ENCODE peak calls at places on chromosomes 4 and X, in eight cellular contexts. One of them, this sample, is unnamed.
A peak's percentile ranks its signal among the peaks of the same experiment; 100 is the strongest.

GRCh38 chrX:46819136-46819535 is 17.7 kb upstream of the RP2 start:
- DNase-seq in cardiac fibroblast: no peak
- DNase-seq in choroid plexus epithelial cell: peak; percentile 55
- DNase-seq in lower leg skin: no peak
- DNase-seq in foreskin fibroblast: peak; percentile 15
- DNase-seq in fibroblast of mammary gland: no peak
- DNase-seq in mucosa of descending colon: no peak
- DNase-seq in A549: no peak
- DNase-seq in this sample: no peak

GRCh38 chrX:44012484-44013096 is 39.4 kb upstream of the NDP start:
- DNase-seq in cardiac fibroblast: peak; percentile 55
- DNase-seq in mucosa of descending colon: peak; percentile 3
- DNase-seq in fibroblast of mammary gland: peak; percentile 85
- DNase-seq in foreskin fibroblast: peak; percentile 91
- DNase-seq in choroid plexus epithelial cell: peak; percentile 39
- DNase-seq in lower leg skin: peak; percentile 21
- DNase-seq in A549: peak; percentile 77
- DNase-seq in this sample: peak; percentile 11

GRCh38 chr4:92189146-92189545 is 114.6 kb upstream of the GRID2 start:
- DNase-seq in cardiac fibroblast: no peak
- DNase-seq in fibroblast of mammary gland: no peak
- DNase-seq in foreskin fibroblast: no peak
- DNase-seq in choroid plexus epithelial cell: no peak
- DNase-seq in lower leg skin: no peak
- DNase-seq in A549: no peak
- DNase-seq in mucosa of descending colon: no peak
- DNase-seq in this sample: no peak

GRCh38 chr4:40562681-40563080 is 67.0 kb downstream of the RBM47 start:
- DNase-seq in mucosa of descending colon: no peak
- DNase-seq in foreskin fibroblast: peak; percentile 21
- DNase-seq in fibroblast of mammary gland: peak; percentile 45
- DNase-seq in A549: no peak
- DNase-seq in cardiac fibroblast: no peak
- DNase-seq in choroid plexus epithelial cell: no peak
- DNase-seq in lower leg skin: no peak
- DNase-seq in this sample: no peak

GRCh38 chrX:101642086-101642485 is 17.6 kb downstream of the ARMCX2 start:
- DNase-seq in cardiac fibroblast: no peak
- DNase-seq in mucosa of descending colon: no peak
- DNase-seq in foreskin fibroblast: no peak
- DNase-seq in choroid plexus epithelial cell: no peak
- DNase-seq in fibroblast of mammary gland: no peak
- DNase-seq in A549: no peak
- DNase-seq in lower leg skin: no peak
- DNase-seq in this sample: no peak

GRCh38 chr4:82551734-82552133 is 10.1 kb downstream of the TMEM150C start:
- DNase-seq in cardiac fibroblast: no peak
- DNase-seq in mucosa of descending colon: no peak
- DNase-seq in A549: no peak
- DNase-seq in choroid plexus epithelial cell: no peak
- DNase-seq in lower leg skin: no peak
- DNase-seq in foreskin fibroblast: no peak
- DNase-seq in fibroblast of mammary gland: no peak
- DNase-seq in this sample: no peak

GRCh38 chr4:16833722-16834121 is 64.7 kb downstream of the LDB2 start:
- DNase-seq in lower leg skin: no peak
- DNase-seq in A549: no peak
- DNase-seq in foreskin fibroblast: no peak
- DNase-seq in cardiac fibroblast: no peak
- DNase-seq in fibroblast of mammary gland: no peak
- DNase-seq in mucosa of descending colon: no peak
- DNase-seq in choroid plexus epithelial cell: no peak
- DNase-seq in this sample: no peak

GRCh38 chr4:2168469-2169319 is 73.2 kb downstream of the HAUS3 start:
- DNase-seq in lower leg skin: no peak
- DNase-seq in A549: no peak
- DNase-seq in cardiac fibroblast: no peak
- DNase-seq in choroid plexus epithelial cell: no peak
- DNase-seq in mucosa of descending colon: peak; percentile 41
- DNase-seq in foreskin fibroblast: no peak
- DNase-seq in fibroblast of mammary gland: no peak
- DNase-seq in this sample: no peak

GRCh38 chr4:153247116-153247490 is 42.9 kb downstream of the TRIM2 start:
- DNase-seq in fibroblast of mammary gland: no peak
- DNase-seq in foreskin fibroblast: no peak
- DNase-seq in lower leg skin: no peak
- DNase-seq in mucosa of descending colon: no peak
- DNase-seq in A549: no peak
- DNase-seq in cardiac fibroblast: no peak
- DNase-seq in choroid plexus epithelial cell: no peak
- DNase-seq in this sample: no peak

GRCh38 chr4:7045961-7046921 is 3.1 kb downstream of the TADA2B start:
- DNase-seq in A549: no peak
- DNase-seq in mucosa of descending colon: no peak
- DNase-seq in cardiac fibroblast: no peak
- DNase-seq in fibroblast of mammary gland: no peak
- DNase-seq in choroid plexus epithelial cell: no peak
- DNase-seq in foreskin fibroblast: no peak
- DNase-seq in lower leg skin: no peak
- DNase-seq in this sample: no peak

GRCh38 chrX:153635788-153636668 is 11.0 kb upstream of the DUSP9 start:
- DNase-seq in choroid plexus epithelial cell: peak; percentile 16
- DNase-seq in cardiac fibroblast: no peak
- DNase-seq in lower leg skin: no peak
- DNase-seq in A549: peak; percentile 69
- DNase-seq in foreskin fibroblast: peak; percentile 22
- DNase-seq in mucosa of descending colon: peak; percentile 18
- DNase-seq in fibroblast of mammary gland: peak; percentile 4
- DNase-seq in this sample: no peak

GRCh38 chr4:159103406-159104131 is 690 bp downstream of the RAPGEF2 start:
- DNase-seq in mucosa of descending colon: peak; percentile 56
- DNase-seq in foreskin fibroblast: peak; percentile 69
- DNase-seq in fibroblast of mammary gland: peak; percentile 19
- DNase-seq in cardiac fibroblast: peak; percentile 42
- DNase-seq in choroid plexus epithelial cell: peak; percentile 46
- DNase-seq in lower leg skin: peak; percentile 24
- DNase-seq in A549: peak; percentile 15
- DNase-seq in this sample: no peak

GRCh38 chr4:116926631-116927295 is 158.6 kb downstream of the TRAM1L1 start:
- DNase-seq in foreskin fibroblast: peak; percentile 1
- DNase-seq in fibroblast of mammary gland: no peak
- DNase-seq in A549: no peak
- DNase-seq in choroid plexus epithelial cell: no peak
- DNase-seq in cardiac fibroblast: no peak
- DNase-seq in mucosa of descending colon: no peak
- DNase-seq in lower leg skin: no peak
- DNase-seq in this sample: no peak

GRCh38 chr4:105765690-105766407 is 57.3 kb downstream of the GSTCD start:
- DNase-seq in A549: peak; percentile 29
- DNase-seq in fibroblast of mammary gland: peak; percentile 89
- DNase-seq in cardiac fibroblast: peak; percentile 90
- DNase-seq in mucosa of descending colon: no peak
- DNase-seq in choroid plexus epithelial cell: peak; percentile 93
- DNase-seq in lower leg skin: no peak
- DNase-seq in foreskin fibroblast: peak; percentile 90
- DNase-seq in this sample: peak; percentile 86

GRCh38 chr4:150514709-150515108 is 67.2 kb upstream of the MAB21L2 start:
- DNase-seq in choroid plexus epithelial cell: no peak
- DNase-seq in A549: peak; percentile 14
- DNase-seq in cardiac fibroblast: no peak
- DNase-seq in mucosa of descending colon: no peak
- DNase-seq in lower leg skin: no peak
- DNase-seq in foreskin fibroblast: no peak
- DNase-seq in fibroblast of mammary gland: no peak
- DNase-seq in this sample: no peak

GRCh38 chr4:143700060-143700419 is 435 bp downstream of the FREM3 start:
- DNase-seq in foreskin fibroblast: peak; percentile 56
- DNase-seq in lower leg skin: no peak
- DNase-seq in mucosa of descending colon: no peak
- DNase-seq in A549: no peak
- DNase-seq in fibroblast of mammary gland: peak; percentile 17
- DNase-seq in cardiac fibroblast: peak; percentile 4
- DNase-seq in choroid plexus epithelial cell: peak; percentile 9
- DNase-seq in this sample: peak; percentile 8

GRCh38 chr4:188154668-188155423 is 15.6 kb downstream of the TRIML1 start:
- DNase-seq in foreskin fibroblast: no peak
- DNase-seq in mucosa of descending colon: peak; percentile 15
- DNase-seq in fibroblast of mammary gland: no peak
- DNase-seq in lower leg skin: no peak
- DNase-seq in choroid plexus epithelial cell: no peak
- DNase-seq in A549: peak; percentile 87
- DNase-seq in cardiac fibroblast: no peak
- DNase-seq in this sample: no peak

GRCh38 chr4:149048451-149049143 is 606.4 kb upstream of the NR3C2 start:
- DNase-seq in choroid plexus epithelial cell: no peak
- DNase-seq in foreskin fibroblast: no peak
- DNase-seq in cardiac fibroblast: no peak
- DNase-seq in fibroblast of mammary gland: no peak
- DNase-seq in lower leg skin: no peak
- DNase-seq in A549: no peak
- DNase-seq in mucosa of descending colon: no peak
- DNase-seq in this sample: no peak

GRCh38 chr4:149047368-149047767 is 605.2 kb upstream of the NR3C2 start:
- DNase-seq in cardiac fibroblast: no peak
- DNase-seq in foreskin fibroblast: no peak
- DNase-seq in A549: no peak
- DNase-seq in lower leg skin: no peak
- DNase-seq in fibroblast of mammary gland: no peak
- DNase-seq in choroid plexus epithelial cell: no peak
- DNase-seq in mucosa of descending colon: no peak
- DNase-seq in this sample: no peak

GRCh38 chr4:149056615-149057014 is 614.4 kb upstream of the NR3C2 start:
- DNase-seq in foreskin fibroblast: no peak
- DNase-seq in A549: no peak
- DNase-seq in choroid plexus epithelial cell: no peak
- DNase-seq in mucosa of descending colon: no peak
- DNase-seq in lower leg skin: no peak
- DNase-seq in cardiac fibroblast: no peak
- DNase-seq in fibroblast of mammary gland: no peak
- DNase-seq in this sample: no peak

GRCh38 chr4:149045731-149046130 is 603.5 kb upstream of the NR3C2 start:
- DNase-seq in foreskin fibroblast: no peak
- DNase-seq in fibroblast of mammary gland: no peak
- DNase-seq in choroid plexus epithelial cell: no peak
- DNase-seq in mucosa of descending colon: no peak
- DNase-seq in A549: no peak
- DNase-seq in cardiac fibroblast: no peak
- DNase-seq in lower leg skin: no peak
- DNase-seq in this sample: no peak

GRCh38 chr4:149050840-149051239 is 608.6 kb upstream of the NR3C2 start:
- DNase-seq in lower leg skin: no peak
- DNase-seq in mucosa of descending colon: no peak
- DNase-seq in foreskin fibroblast: no peak
- DNase-seq in cardiac fibroblast: no peak
- DNase-seq in choroid plexus epithelial cell: no peak
- DNase-seq in A549: no peak
- DNase-seq in fibroblast of mammary gland: no peak
- DNase-seq in this sample: no peak
- H3K4me3 ChIP-seq in lower leg skin: no peak overlapping the region
- H3K4me3 ChIP-seq in mucosa of descending colon: no peak overlapping the region
- H3K4me3 ChIP-seq in foreskin fibroblast: no peak overlapping the region
- H3K4me3 ChIP-seq in cardiac fibroblast: no peak overlapping the region
- H3K4me3 ChIP-seq in choroid plexus epithelial cell: no peak overlapping the region
- H3K4me3 ChIP-seq in A549: no peak overlapping the region
- H3K4me3 ChIP-seq in fibroblast of mammary gland: no peak overlapping the region
- H3K4me3 ChIP-seq in this sample: no peak overlapping the region

DNA sequence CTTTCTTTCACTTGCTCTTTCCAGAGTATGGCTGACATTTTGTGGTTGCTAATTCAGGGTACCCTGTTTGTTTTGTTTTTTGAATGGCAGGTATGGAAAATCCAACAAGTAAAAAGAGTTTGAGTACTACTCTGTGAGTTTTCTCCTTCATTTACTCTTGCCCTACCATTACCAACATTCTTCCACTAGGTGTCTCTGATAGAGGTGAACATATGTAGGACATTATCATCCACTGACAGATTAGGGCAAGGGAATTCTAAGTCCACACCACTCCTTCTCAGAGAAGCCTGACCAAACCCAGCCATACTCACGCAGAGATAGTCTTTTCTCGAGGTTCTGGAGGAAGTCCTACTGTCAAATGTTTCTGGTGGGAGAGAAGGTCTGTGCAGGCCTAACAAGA is 36.7 kb upstream of the HDAC8 start:
- DNase-seq in fibroblast of mammary gland: peak; percentile 30
- DNase-seq in choroid plexus epithelial cell: peak; percentile 58
- DNase-seq in mucosa of descending colon: no peak
- DNase-seq in cardiac fibroblast: peak; percentile 51
- DNase-seq in A549: peak; percentile 36
- DNase-seq in foreskin fibroblast: peak; percentile 11
- DNase-seq in lower leg skin: no peak
- DNase-seq in this sample: no peak
- TF ChIP-seq CTCF in fibroblast of mammary gland: peak; percentile 22
- TF ChIP-seq CTCF in choroid plexus epithelial cell: peak; percentile 46
- TF ChIP-seq CTCF in mucosa of descending colon: no peak
- TF ChIP-seq CTCF in cardiac fibroblast: peak; percentile 32
- TF ChIP-seq CTCF in A549: peak; percentile 36
- TF ChIP-seq CTCF in foreskin fibroblast: peak; percentile 8
- TF ChIP-seq CTCF in lower leg skin: no peak
- TF ChIP-seq CTCF in this sample: peak; percentile 16

DNA sequence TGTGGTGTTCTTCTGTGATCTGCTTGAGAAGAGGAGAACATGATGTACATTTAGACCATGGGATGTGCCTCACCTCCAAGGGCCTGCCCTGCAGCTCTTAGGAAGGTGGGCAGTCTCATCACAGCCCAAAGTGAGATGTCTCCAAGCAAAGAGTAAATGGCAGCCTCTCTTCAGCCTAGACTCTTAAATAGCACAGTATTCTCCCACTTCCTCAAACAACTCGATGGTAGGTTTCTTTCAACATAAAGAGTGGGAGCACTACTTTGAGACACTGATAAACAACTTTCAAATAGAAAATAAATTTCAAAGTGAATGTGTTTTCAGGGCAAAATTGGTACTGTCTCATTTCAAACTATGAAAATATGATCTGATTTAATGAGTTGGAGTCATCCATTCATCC is 35.2 kb downstream of the EDNRA start:
- DNase-seq in fibroblast of mammary gland: no peak
- DNase-seq in A549: no peak
- DNase-seq in choroid plexus epithelial cell: no peak
- DNase-seq in foreskin fibroblast: no peak
- DNase-seq in cardiac fibroblast: no peak
- DNase-seq in mucosa of descending colon: no peak
- DNase-seq in lower leg skin: no peak
- DNase-seq in this sample: no peak
- H3K4me3 ChIP-seq in fibroblast of mammary gland: no peak overlapping the region
- H3K4me3 ChIP-seq in A549: no peak overlapping the region
- H3K4me3 ChIP-seq in choroid plexus epithelial cell: no peak overlapping the region
- H3K4me3 ChIP-seq in foreskin fibroblast: no peak overlapping the region
- H3K4me3 ChIP-seq in cardiac fibroblast: no peak overlapping the region
- H3K4me3 ChIP-seq in mucosa of descending colon: no peak overlapping the region
- H3K4me3 ChIP-seq in lower leg skin: no peak overlapping the region
- H3K4me3 ChIP-seq in this sample: no peak overlapping the region

GRCh38 chr4:134773497-134774000 is 572.0 kb upstream of the PABPC4L start:
- DNase-seq in mucosa of descending colon: no peak
- DNase-seq in A549: no peak
- DNase-seq in foreskin fibroblast: no peak
- DNase-seq in choroid plexus epithelial cell: no peak
- DNase-seq in cardiac fibroblast: no peak
- DNase-seq in lower leg skin: no peak
- DNase-seq in fibroblast of mammary gland: no peak
- DNase-seq in this sample: no peak

GRCh38 chr4:134780244-134780643 is 578.7 kb upstream of the PABPC4L start:
- DNase-seq in lower leg skin: no peak
- DNase-seq in A549: no peak
- DNase-seq in mucosa of descending colon: no peak
- DNase-seq in foreskin fibroblast: no peak
- DNase-seq in choroid plexus epithelial cell: no peak
- DNase-seq in fibroblast of mammary gland: no peak
- DNase-seq in cardiac fibroblast: no peak
- DNase-seq in this sample: no peak

GRCh38 chr4:134777626-134778025 is 576.0 kb upstream of the PABPC4L start:
- DNase-seq in fibroblast of mammary gland: no peak
- DNase-seq in choroid plexus epithelial cell: peak; percentile 6
- DNase-seq in foreskin fibroblast: no peak
- DNase-seq in cardiac fibroblast: no peak
- DNase-seq in lower leg skin: no peak
- DNase-seq in mucosa of descending colon: peak; percentile 42
- DNase-seq in A549: peak; percentile 3
- DNase-seq in this sample: no peak
- TF ChIP-seq CTCF in fibroblast of mammary gland: no peak
- TF ChIP-seq CTCF in choroid plexus epithelial cell: no peak
- TF ChIP-seq CTCF in foreskin fibroblast: no peak
- TF ChIP-seq CTCF in cardiac fibroblast: no peak
- TF ChIP-seq CTCF in lower leg skin: no peak
- TF ChIP-seq CTCF in mucosa of descending colon: no peak
- TF ChIP-seq CTCF in A549: peak; percentile 6
- TF ChIP-seq CTCF in this sample: peak; percentile 15